ENCODE peak calls at places on chromosomes 16 and 17, in eight cellular contexts. P, X, F, I, L, Y, G and R are unnamed samples.

GRCh38 chr17:8698142-8699050 is 46.2 kb downstream of the CCDC42 start:
- DNase-seq in P (no peak), X (no peak), F (no peak), I (no peak), L (no peak), Y (peak; percentile 74), G (no peak), R (peak; percentile 90)

GRCh38 chr17:1471931-1472727 is 16.1 kb upstream of the CRK start:
- DNase-seq in P (no peak), X (no peak), F (no peak), I (no peak), L (no peak), Y (no peak), G (no peak), R (no peak)

GRCh38 chr17:44005865-44006580 is 1.6 kb downstream of the NAGS start:
- DNase-seq in P (no peak), X (no peak), F (peak; percentile 35), I (no peak), L (no peak), Y (no peak), G (peak; percentile 55), R (no peak)

GRCh38 chr17:13643196-13643595 is 41.5 kb upstream of the HS3ST3A1 start:
- DNase-seq in P (no peak), X (no peak), F (no peak), I (no peak), L (no peak), Y (no peak), G (no peak), R (no peak)

GRCh38 chr16:67086829-67087228 is 22.9 kb upstream of the PHAF1 start:
- DNase-seq in P (no peak), X (no peak), F (no peak), I (no peak), L (no peak), Y (no peak), G (no peak), R (peak; percentile 67)

GRCh38 chr17:57528084-57528451 is 217.0 kb downstream of the CCDC182 start:
- DNase-seq in P (no peak), X (no peak), F (no peak), I (no peak), L (no peak), Y (no peak), G (peak; percentile 83), R (no peak)

GRCh38 chr17:30234296-30234695 is 1.2 kb downstream of the SLC6A4 start:
- DNase-seq in P (no peak), X (no peak), F (no peak), I (no peak), L (no peak), Y (no peak), G (no peak), R (no peak)

GRCh38 chr16:12617401-12617819 is 186.3 kb downstream of the CPPED1 start:
- DNase-seq in P (no peak), X (no peak), F (no peak), I (no peak), L (no peak), Y (no peak), G (no peak), R (no peak)

GRCh38 chr16:252366-253337 is 18.0 kb downstream of the FAM234A start:
- DNase-seq in P (no peak), X (no peak), F (no peak), I (no peak), L (peak; percentile 40), Y (no peak), G (no peak), R (no peak)

GRCh38 chr17:80219013-80219776 is 938 bp downstream of the SGSH start:
- DNase-seq in P (peak; percentile 12), X (peak; percentile 44), F (peak; percentile 50), I (peak; percentile 74), L (peak; percentile 66), Y (no peak), G (no peak), R (peak; percentile 73)

GRCh38 chr17:66949501-66949900 is 15.0 kb upstream of the CACNG4 start:
- DNase-seq in P (no peak), X (no peak), F (no peak), I (no peak), L (no peak), Y (no peak), G (no peak), R (peak; percentile 27)

GRCh38 chr17:50163846-50164696 is 1.7 kb upstream of the SGCA start:
- DNase-seq in P (no peak), X (no peak), F (peak; percentile 58), I (no peak), L (peak; percentile 56), Y (no peak), G (peak; percentile 53), R (no peak)

GRCh38 chr16:58337090-58337444 is 42.2 kb upstream of the PRSS54 start:
- DNase-seq in P (no peak), X (no peak), F (no peak), I (no peak), L (no peak), Y (no peak), G (no peak), R (no peak)

GRCh38 chr16:58333937-58334336 is 39.1 kb upstream of the PRSS54 start:
- DNase-seq in P (no peak), X (no peak), F (no peak), I (no peak), L (no peak), Y (no peak), G (peak; percentile 29), R (no peak)

GRCh38 chr16:58338205-58338604 is 43.4 kb upstream of the PRSS54 start:
- DNase-seq in P (no peak), X (no peak), F (no peak), I (no peak), L (no peak), Y (no peak), G (no peak), R (no peak)

GRCh38 chr16:58336332-58337089 is 41.7 kb upstream of the PRSS54 start:
- DNase-seq in P (peak; percentile 77), X (peak; percentile 80), F (peak; percentile 86), I (peak; percentile 20), L (peak; percentile 51), Y (peak; percentile 78), G (peak; percentile 92), R (peak; percentile 75)

DNA sequence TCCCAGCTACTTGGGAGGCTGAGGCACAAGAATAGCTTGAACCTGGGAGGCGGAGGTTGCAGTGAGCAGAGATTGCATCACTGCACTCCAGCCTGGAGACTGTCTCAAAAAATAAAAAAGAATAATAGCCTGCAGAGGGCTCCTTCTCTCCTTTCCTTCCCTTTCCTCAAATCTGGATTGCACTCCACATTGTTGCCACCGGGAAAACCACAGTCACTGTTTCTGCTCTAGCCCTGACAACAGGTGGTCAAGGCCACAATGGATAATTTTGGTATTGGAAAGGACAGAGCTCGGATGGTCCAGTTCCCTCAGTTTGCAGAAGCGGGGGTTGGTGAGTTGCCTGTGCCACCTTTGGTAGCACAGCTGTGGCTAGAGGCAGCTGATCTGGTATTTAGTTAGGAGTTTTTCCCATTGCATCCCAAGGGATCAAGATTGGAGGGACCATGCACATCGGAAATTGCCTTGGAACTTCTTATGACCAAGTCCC is 44.7 kb upstream of the PRSS54 start:
- DNase-seq in P (peak; percentile 42), X (peak; percentile 30), F (peak; percentile 44), I (no peak), L (no peak), Y (peak; percentile 28), G (peak; percentile 64), R (peak; percentile 44)
- TF ChIP-seq CTCF in P (peak; percentile 88), X (peak; percentile 33), F (peak; percentile 44), I (peak; percentile 22), L (no peak), Y (peak; percentile 40), G (peak; percentile 42), R (peak; percentile 34)

GRCh38 chr16:84959045-84959576 is 52.2 kb downstream of the ZDHHC7 start:
- DNase-seq in P (no peak), X (peak; percentile 60), F (no peak), I (no peak), L (no peak), Y (no peak), G (peak; percentile 40), R (no peak)
- TF ChIP-seq CTCF in P (peak; percentile 83), X (peak; percentile 18), F (no peak), I (peak; percentile 4), L (peak; percentile 24), Y (peak; percentile 26), G (peak; percentile 69), R (peak; percentile 24)

GRCh38 chr17:76370261-76370993 is 14.0 kb upstream of the SPHK1 start:
- DNase-seq in P (no peak), X (peak; percentile 79), F (no peak), I (peak; percentile 81), L (no peak), Y (no peak), G (no peak), R (peak; percentile 95)
- TF ChIP-seq CTCF in P (peak; percentile 99), X (peak; percentile 92), F (peak; percentile 73), I (peak; percentile 53), L (no peak), Y (peak; percentile 34), G (peak; percentile 28), R (peak; percentile 63)

GRCh38 chr17:77144227-77144626 is 3.5 kb downstream of the SEC14L1 start:
- DNase-seq in P (no peak), X (no peak), F (no peak), I (no peak), L (no peak), Y (no peak), G (no peak), R (no peak)

GRCh38 chr17:77146882-77147281 is 6.1 kb downstream of the SEC14L1 start:
- DNase-seq in P (no peak), X (no peak), F (no peak), I (no peak), L (no peak), Y (no peak), G (no peak), R (no peak)

GRCh38 chr17:77147357-77147801 is 6.6 kb downstream of the SEC14L1 start:
- DNase-seq in P (no peak), X (no peak), F (no peak), I (no peak), L (peak; percentile 73), Y (no peak), G (no peak), R (no peak)

GRCh38 chr17:77145209-77145608 is 4.4 kb downstream of the SEC14L1 start:
- DNase-seq in P (no peak), X (no peak), F (no peak), I (no peak), L (peak; percentile 40), Y (no peak), G (no peak), R (no peak)

DNA sequence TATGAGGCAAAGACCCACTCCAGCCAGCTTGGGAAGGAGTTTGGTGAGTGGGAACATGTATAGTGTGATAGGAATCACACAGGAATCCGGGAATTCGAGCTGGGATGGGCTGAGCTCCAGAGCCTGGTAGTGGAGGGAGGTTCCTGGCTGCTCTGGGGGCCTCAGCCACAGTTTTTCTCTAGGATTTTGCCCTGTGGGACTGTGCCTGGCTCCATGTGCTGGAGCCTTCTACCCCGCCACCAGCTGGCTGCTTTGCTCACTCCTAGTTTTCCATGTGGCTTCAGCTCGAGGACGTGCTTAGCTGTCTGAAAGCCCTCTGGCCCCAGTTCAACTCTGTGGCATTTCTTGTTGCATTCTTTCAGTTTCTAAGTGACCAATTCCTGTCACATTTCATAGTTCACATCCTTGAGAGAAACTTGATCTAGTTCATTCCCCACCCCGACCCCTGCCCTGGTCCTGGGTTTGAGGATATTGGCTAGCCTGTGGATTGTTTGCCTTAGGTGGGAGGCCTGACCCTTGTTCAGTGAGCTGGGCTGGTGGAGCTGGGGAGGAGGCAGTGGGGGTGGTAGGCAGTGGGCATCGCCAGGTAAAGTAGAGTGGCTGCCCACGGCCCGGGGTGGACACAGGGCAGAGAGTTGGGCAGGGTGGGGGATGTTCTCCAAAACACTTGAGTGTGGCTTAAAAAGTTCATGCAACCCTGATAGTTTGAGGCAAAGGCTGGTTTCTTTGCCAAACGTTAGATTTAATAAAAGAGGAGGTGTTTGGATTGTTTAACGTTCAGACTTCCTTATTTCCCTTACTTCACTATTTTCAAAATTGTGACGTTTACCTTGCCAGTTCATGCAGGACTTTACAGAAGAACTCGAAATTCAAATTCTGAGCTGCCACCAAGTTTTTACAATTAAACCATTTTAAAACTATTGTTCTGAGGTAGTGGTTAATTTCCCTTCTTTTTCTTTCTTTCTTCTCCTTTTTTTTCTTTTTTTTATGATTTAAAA is 5.2 kb downstream of the SEC14L1 start:
- DNase-seq in P (no peak), X (no peak), F (peak; percentile 77), I (peak; percentile 49), L (peak; percentile 71), Y (no peak), G (peak; percentile 57), R (peak; percentile 82)
- TF ChIP-seq CTCF in P (no peak), X (no peak), F (peak; percentile 36), I (peak; percentile 43), L (peak; percentile 8), Y (no peak), G (no peak), R (peak; percentile 34)